ENCODE peak calls at places on chromosomes 16 and 17, in four cellular contexts. L, V, Z and M are unnamed samples.

GRCh38 chr16:57607676-57608461 is 20.6 kb upstream of the ADGRG1 start:
- DNase-seq in L (no peak), V (no peak), Z (no peak), M (no peak)

GRCh38 chr16:66457888-66458287 is 30.8 kb downstream of the BEAN1 start:
- DNase-seq in L (no peak), V (no peak), Z (no peak), M (no peak)

GRCh38 chr16:14070877-14071575 is at the start of gene MRTFB:
- DNase-seq in L (peak; percentile 55), V (peak; percentile 80), Z (peak; percentile 90), M (peak; percentile 96)

GRCh38 chr16:66798162-66798561 is 3.2 kb downstream of the TERB1 start:
- DNase-seq in L (no peak), V (no peak), Z (no peak), M (no peak)

GRCh38 chr17:35086931-35087573 is 23.5 kb upstream of the RFFL start:
- DNase-seq in L (no peak), V (peak; percentile 69), Z (no peak), M (no peak)

GRCh38 chr16:81539009-81539820 is 94.6 kb downstream of the CMIP start:
- DNase-seq in L (no peak), V (no peak), Z (no peak), M (peak; percentile 78)

GRCh38 chr16:88857728-88858339 is 907 bp downstream of the TRAPPC2L start:
- DNase-seq in L (peak; percentile 55), V (peak; percentile 75), Z (peak; percentile 80), M (peak; percentile 88)

GRCh38 chr17:83155128-83156081 is 76.0 kb downstream of the METRNL start:
- DNase-seq in L (no peak), V (no peak), Z (no peak), M (peak; percentile 70)

GRCh38 chr17:83175551-83176271 is 96.3 kb downstream of the METRNL start:
- DNase-seq in L (no peak), V (no peak), Z (no peak), M (no peak)

GRCh38 chr16:46715769-46716305 is 26.4 kb downstream of the ORC6 start:
- DNase-seq in L (no peak), V (no peak), Z (no peak), M (no peak)

GRCh38 chr17:4215882-4216411 is 47.8 kb downstream of the ANKFY1 start:
- DNase-seq in L (no peak), V (no peak), Z (no peak), M (peak; percentile 18)

GRCh38 chr16:30603945-30604315 is 6.3 kb downstream of the ZNF689 start:
- DNase-seq in L (no peak), V (no peak), Z (no peak), M (no peak)

GRCh38 chr17:55275894-55276804 is 11.4 kb downstream of the HLF start:
- DNase-seq in L (no peak), V (peak; percentile 74), Z (no peak), M (no peak)

GRCh38 chr16:24539850-24540484 is 601 bp downstream of the RBBP6 start:
- DNase-seq in L (no peak), V (no peak), Z (peak; percentile 36), M (no peak)

GRCh38 chr17:40664582-40665333 is at the start of gene KRT222:
- DNase-seq in L (peak; percentile 1), V (no peak), Z (no peak), M (no peak)

GRCh38 chr17:18056214-18056613 is 17.0 kb downstream of the GID4 start:
- DNase-seq in L (no peak), V (no peak), Z (no peak), M (no peak)

GRCh38 chr17:1473170-1473569 is 17.1 kb upstream of the CRK start:
- DNase-seq in L (no peak), V (no peak), Z (no peak), M (no peak)

GRCh38 chr17:15346196-15346595 is 4.8 kb upstream of the TEKT3 start:
- DNase-seq in L (no peak), V (no peak), Z (no peak), M (no peak)

GRCh38 chr17:1143573-1143972 is 36.2 kb downstream of the ABR start:
- DNase-seq in L (no peak), V (no peak), Z (no peak), M (peak; percentile 60)

GRCh38 chr16:2253293-2253692 is 1.9 kb upstream of the ECI1 start:
- DNase-seq in L (no peak), V (no peak), Z (no peak), M (no peak)

GRCh38 chr17:76046064-76046463 is 19.0 kb upstream of the EVPL start:
- DNase-seq in L (no peak), V (no peak), Z (no peak), M (no peak)

GRCh38 chr17:77736207-77736600 is 222.3 kb upstream of the TNRC6C start:
- DNase-seq in L (no peak), V (no peak), Z (no peak), M (no peak)

GRCh38 chr17:77735051-77735340 is 223.5 kb upstream of the TNRC6C start:
- DNase-seq in L (no peak), V (no peak), Z (no peak), M (peak; percentile 77)

GRCh38 chr17:77736721-77737120 is 221.8 kb upstream of the TNRC6C start:
- DNase-seq in L (no peak), V (no peak), Z (no peak), M (no peak)

GRCh38 chr17:77734371-77735050 is 224.0 kb upstream of the TNRC6C start:
- DNase-seq in L (no peak), V (peak; percentile 21), Z (peak; percentile 61), M (peak; percentile 99)

DNA sequence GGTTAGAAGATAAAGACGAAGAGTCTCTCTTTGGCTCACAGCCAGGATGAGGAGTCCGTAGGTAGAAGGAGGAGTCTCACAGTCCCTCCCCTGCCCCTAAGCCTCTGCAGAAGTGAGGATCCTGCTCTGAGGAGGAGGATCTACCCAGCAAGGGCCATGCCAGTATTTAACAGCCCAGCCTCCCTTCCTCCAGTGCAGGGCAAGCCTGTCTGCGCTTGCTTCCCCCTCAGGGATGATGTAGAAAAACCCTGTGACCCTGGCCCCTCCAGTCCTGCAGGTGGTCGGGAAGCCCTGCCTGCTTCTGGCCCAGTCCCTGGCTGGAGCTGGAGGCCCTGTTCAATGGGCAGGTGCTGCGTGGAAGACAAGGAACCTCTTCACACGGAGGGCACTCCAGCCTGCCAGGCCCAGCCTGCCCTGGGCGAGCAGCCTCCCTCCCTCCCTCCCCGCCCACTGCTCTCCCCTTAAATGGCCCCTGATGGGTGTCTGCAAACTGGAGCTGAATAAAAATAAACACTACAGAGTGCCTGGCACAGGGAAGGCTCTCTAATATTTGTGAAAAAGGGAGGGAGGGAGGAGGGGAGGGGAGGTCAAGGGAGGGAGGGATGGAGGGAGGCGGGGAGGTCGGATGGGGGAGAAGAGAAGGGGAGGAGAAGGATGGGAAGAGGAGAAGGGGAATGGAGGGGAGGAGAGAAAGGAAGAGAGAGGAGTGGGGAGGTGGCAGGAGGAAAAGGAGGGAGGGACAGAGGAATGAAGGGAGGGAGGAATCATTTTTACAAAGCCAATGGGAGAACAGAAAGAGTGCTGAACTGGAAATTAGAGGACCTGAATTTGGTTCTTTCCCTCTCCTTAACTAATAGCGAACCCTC is 222.9 kb upstream of the TNRC6C start:
- DNase-seq in L (no peak), V (no peak), Z (peak; percentile 77), M (peak; percentile 82)
- TF ChIP-seq YY1 in L (no peak), V (no peak), Z (no peak), M (no peak)

GRCh38 chr17:79338589-79338988 is 264.0 kb downstream of the ENGASE start:
- DNase-seq in L (no peak), V (no peak), Z (no peak), M (no peak)
- TF ChIP-seq ELF1 in L (no peak), V (no peak), Z (no peak), M (no peak)

GRCh38 chr16:4775005-4775404 is 8.0 kb upstream of the ZNF500 start:
- DNase-seq in L (no peak), V (no peak), Z (no peak), M (no peak)

GRCh38 chr16:4771646-4772045 is 4.7 kb upstream of the ZNF500 start:
- DNase-seq in L (no peak), V (no peak), Z (no peak), M (peak; percentile 85)

GRCh38 chr16:4768549-4769305 is 1.8 kb upstream of the ZNF500 start:
- DNase-seq in L (peak; percentile 90), V (peak; percentile 93), Z (peak; percentile 94), M (peak; percentile 95)

GRCh38 chr16:4769306-4769638 is 2.3 kb upstream of the ZNF500 start:
- DNase-seq in L (no peak), V (no peak), Z (no peak), M (no peak)

GRCh38 chr16:4772351-4772750 is 5.4 kb upstream of the ZNF500 start:
- DNase-seq in L (no peak), V (no peak), Z (no peak), M (no peak)
- TF ChIP-seq YY1 in L (no peak), V (no peak), Z (no peak), M (no peak)

DNA sequence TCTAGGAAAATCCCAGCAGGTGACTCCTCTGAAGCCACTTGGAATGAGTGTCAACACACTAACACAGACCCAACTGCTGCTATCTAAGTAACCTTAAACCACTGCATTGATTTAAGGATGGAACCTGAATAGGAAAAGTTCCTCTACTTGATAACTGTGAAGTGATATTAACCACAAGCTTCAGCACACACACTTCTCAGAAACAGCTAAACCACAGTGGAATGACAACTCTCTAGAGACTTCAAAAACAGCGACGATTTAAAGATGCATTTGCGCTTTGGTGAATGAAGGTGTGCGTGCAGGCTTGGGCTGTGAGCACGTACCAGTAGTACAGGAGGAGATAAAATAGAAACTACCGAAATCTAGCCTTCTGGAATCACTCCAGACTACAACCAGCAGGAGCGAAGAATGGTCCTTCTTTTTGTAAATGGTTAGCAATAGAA is 137.6 kb upstream of the CORO6 start:
- DNase-seq in L (no peak), V (no peak), Z (no peak), M (no peak)
- TF ChIP-seq ELF1 in L (no peak), V (no peak), Z (no peak), M (no peak)